ENCODE peak calls at places on chromosomes 6 and 20, in four cellular contexts. Y, B, X and P are unnamed samples.

GRCh38 chr6:1091905-1092304 is 220.0 kb upstream of the FOXQ1 start:
- DNase-seq in Y (no peak), X (no peak), B (no peak), P (no peak)

GRCh38 chr6:145400508-145400907 is 334.8 kb downstream of the EPM2A start:
- DNase-seq in X (no peak), B (no peak), Y (no peak), P (no peak)

GRCh38 chr6:117548797-117549301 is 53.5 kb downstream of the GOPC start:
- DNase-seq in B (no peak), X (no peak), Y (peak; percentile 18), P (no peak)

GRCh38 chr6:162533009-162533400 is 194.6 kb downstream of the PRKN start:
- DNase-seq in Y (no peak), X (no peak), B (no peak), P (no peak)

GRCh38 chr6:8888468-8888867 is 453.1 kb upstream of the SLC35B3 start:
- DNase-seq in X (no peak), Y (no peak), B (no peak), P (no peak)

GRCh38 chr6:134495203-134495892 is 177.4 kb upstream of the SGK1 start:
- DNase-seq in B (no peak), Y (no peak), X (no peak), P (no peak)

GRCh38 chr20:9306521-9306920 is 207.9 kb upstream of the LAMP5 start:
- DNase-seq in X (peak; percentile 27), Y (no peak), B (peak; percentile 94), P (no peak)

GRCh38 chr6:87182321-87182720 is 27.0 kb downstream of the ZNF292 start:
- DNase-seq in B (no peak), X (no peak), Y (no peak), P (no peak)